ENCODE peak calls at places on chromosomes 11 and 22, in six cellular contexts. Z, K, D, P, H and I are unnamed samples.

GRCh38 chr11:67504023-67504949 is 877 bp downstream of the PITPNM1 start:
- DNase-seq in Z (peak; percentile 58), K (peak; percentile 28), D (no peak), P (no peak), H (peak; percentile 34), I (peak; percentile 15)

GRCh38 chr22:37059876-37060449 is 8.4 kb downstream of the KCTD17 start:
- DNase-seq in Z (no peak), K (no peak), D (no peak), P (no peak), H (no peak), I (no peak)

GRCh38 chr11:124751741-124752470 is at the start of gene VSIG2:
- DNase-seq in Z (no peak), K (no peak), D (peak; percentile 77), P (no peak), H (no peak), I (no peak)

GRCh38 chr11:112795142-112795815 is 165.9 kb upstream of the NCAM1 start:
- DNase-seq in Z (peak; percentile 69), K (no peak), D (no peak), P (no peak), H (peak; percentile 58), I (peak; percentile 26)

GRCh38 chr11:66851698-66852465 is 5.0 kb upstream of the LRFN4 start:
- DNase-seq in Z (no peak), K (no peak), D (peak; percentile 65), P (no peak), H (peak; percentile 48), I (no peak)

GRCh38 chr11:115301029-115301428 is 203.2 kb downstream of the CADM1 start:
- DNase-seq in Z (no peak), K (no peak), D (no peak), P (no peak), H (no peak), I (peak; percentile 45)

GRCh38 chr11:111734383-111735261 is 31.6 kb downstream of the PPP2R1B start:
- DNase-seq in Z (peak; percentile 45), K (no peak), D (no peak), P (no peak), H (no peak), I (peak; percentile 50)

GRCh38 chr11:117868815-117869642 is 7.4 kb downstream of the FXYD6 start:
- DNase-seq in Z (no peak), K (no peak), D (no peak), P (no peak), H (no peak), I (no peak)

GRCh38 chr11:69425895-69426544 is 55.4 kb upstream of the LINC01488 start:
- DNase-seq in Z (no peak), K (no peak), D (peak; percentile 30), P (no peak), H (no peak), I (no peak)

GRCh38 chr22:30635273-30636225 is at the start of gene SLC35E4:
- DNase-seq in Z (peak; percentile 95), K (peak; percentile 94), D (peak; percentile 97), P (peak; percentile 93), H (peak; percentile 95), I (peak; percentile 92)

GRCh38 chr11:107712342-107712741 is 486 bp upstream of the SLN start:
- DNase-seq in Z (no peak), K (no peak), D (no peak), P (no peak), H (no peak), I (no peak)

GRCh38 chr22:47384977-47385376 is 622.5 kb downstream of the TBC1D22A start:
- DNase-seq in Z (no peak), K (no peak), D (peak; percentile 45), P (no peak), H (no peak), I (no peak)

GRCh38 chr11:134739136-134739535 is 327.1 kb upstream of the B3GAT1 start:
- DNase-seq in Z (no peak), K (no peak), D (no peak), P (no peak), H (no peak), I (no peak)

GRCh38 chr11:45188127-45188526 is 41.7 kb downstream of the PRDM11 start:
- DNase-seq in Z (no peak), K (no peak), D (no peak), P (no peak), H (no peak), I (no peak)

GRCh38 chr11:64642876-64643257 is 51.8 kb downstream of the SLC22A12 start:
- DNase-seq in Z (no peak), K (no peak), D (no peak), P (no peak), H (no peak), I (no peak)
- H3K4me3 ChIP-seq in Z (no peak overlapping the region), K (peak overlapping the region; percentile 48), D (no peak overlapping the region), P (peak overlapping the region; percentile 11), H (no peak overlapping the region), I (no peak overlapping the region)

GRCh38 chr11:2553198-2553597 is 108.4 kb downstream of the KCNQ1 start:
- DNase-seq in Z (no peak), K (no peak), D (no peak), P (no peak), H (no peak), I (no peak)

GRCh38 chr11:2553886-2554285 is 109.1 kb downstream of the KCNQ1 start:
- DNase-seq in Z (no peak), K (no peak), D (peak; percentile 58), P (peak; percentile 3), H (no peak), I (no peak)

GRCh38 chr11:2551131-2551530 is 106.3 kb downstream of the KCNQ1 start:
- DNase-seq in Z (no peak), K (no peak), D (peak; percentile 34), P (no peak), H (no peak), I (no peak)

GRCh38 chr11:2550606-2550970 is 105.8 kb downstream of the KCNQ1 start:
- DNase-seq in Z (no peak), K (no peak), D (peak; percentile 47), P (no peak), H (no peak), I (no peak)

DNA sequence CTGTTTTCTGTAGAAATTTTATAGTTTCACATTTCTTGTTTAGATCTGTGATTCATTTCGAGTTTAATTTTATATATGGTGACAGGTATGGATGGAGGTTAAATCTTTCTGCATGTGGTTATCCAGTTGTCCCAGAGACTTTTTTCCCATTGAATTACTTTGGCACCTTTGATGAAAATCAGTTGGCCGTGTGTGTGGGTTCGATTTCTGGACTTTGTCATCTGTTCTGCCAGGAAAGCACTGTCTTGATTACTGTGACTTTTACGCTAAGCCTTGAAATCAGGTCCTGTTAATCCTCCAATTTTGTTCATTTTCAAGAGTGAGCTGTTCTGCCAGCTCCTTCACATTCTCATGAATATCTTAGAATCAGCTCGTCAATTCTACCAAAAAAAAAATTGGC is 107.4 kb downstream of the KCNQ1 start:
- DNase-seq in Z (no peak), K (no peak), D (no peak), P (no peak), H (no peak), I (no peak)
- TF ChIP-seq CTCF in Z (no peak), K (no peak), D (no peak), P (no peak), H (no peak), I (no peak)

DNA sequence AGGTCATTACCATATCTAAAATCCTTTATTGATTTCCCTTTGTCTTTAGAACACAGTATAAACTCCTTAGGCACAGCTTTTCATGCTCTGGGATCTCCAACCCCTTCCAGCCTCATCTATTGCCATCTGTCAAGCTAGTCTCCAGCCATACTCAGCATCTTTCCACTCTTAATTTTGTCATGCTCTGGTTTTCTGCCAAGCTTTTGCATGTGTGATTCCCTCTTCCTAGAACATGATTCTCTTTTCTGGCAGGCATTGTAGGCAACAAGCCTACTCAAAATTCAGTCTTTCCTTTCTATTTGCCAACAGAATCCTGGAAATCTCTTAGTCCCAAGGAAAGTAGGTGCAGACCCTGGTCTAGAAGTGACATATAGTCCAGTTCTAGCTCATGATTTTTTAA is 35.5 kb upstream of the SLC6A5 start:
- DNase-seq in Z (no peak), K (no peak), D (no peak), P (no peak), H (no peak), I (no peak)
- H3K4me3 ChIP-seq in Z (no peak overlapping the region), K (no peak overlapping the region), D (no peak overlapping the region), P (no peak overlapping the region), H (no peak overlapping the region), I (no peak overlapping the region)

DNA sequence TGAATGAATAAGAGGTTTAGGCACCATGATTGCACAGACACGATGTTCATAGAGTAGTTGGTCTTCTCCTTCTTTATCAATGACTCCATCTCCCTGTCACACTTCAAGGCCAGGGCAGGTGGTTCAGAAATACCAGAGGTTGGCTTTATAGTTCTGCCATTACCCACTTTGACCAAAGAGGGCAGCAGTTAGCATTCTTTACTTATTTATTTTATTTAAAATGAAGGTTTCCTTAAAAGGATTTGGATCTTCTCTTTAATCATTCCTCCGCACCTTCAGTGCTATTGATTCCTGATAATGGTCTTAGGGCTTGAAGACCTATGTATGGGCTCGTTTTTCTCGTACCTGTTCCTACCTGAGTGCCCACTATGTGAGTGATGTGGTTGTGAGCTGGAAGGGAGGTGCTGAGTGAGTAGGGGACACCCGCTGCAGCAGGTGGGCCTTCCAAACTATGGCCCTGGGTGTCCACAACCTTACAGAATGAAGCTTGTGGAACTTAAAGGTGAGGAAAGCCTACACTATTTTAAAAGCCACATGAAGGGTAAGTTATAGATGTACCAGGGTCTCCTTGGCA is 34.9 kb downstream of the TIMP3 start:
- DNase-seq in Z (peak; percentile 35), K (no peak), D (no peak), P (no peak), H (peak; percentile 7), I (no peak)
- TF ChIP-seq CTCF in Z (peak; percentile 57), K (peak; percentile 54), D (peak; percentile 59), P (peak; percentile 37), H (peak; percentile 33), I (peak; percentile 60)

GRCh38 chr11:103749158-103749557 is 287.3 kb upstream of the DDI1 start:
- DNase-seq in Z (no peak), K (no peak), D (no peak), P (no peak), H (no peak), I (no peak)

GRCh38 chr11:103744496-103745153 is 291.8 kb upstream of the DDI1 start:
- DNase-seq in Z (no peak), K (no peak), D (no peak), P (no peak), H (peak; percentile 9), I (no peak)
- H3K4me3 ChIP-seq in Z (no peak overlapping the region), K (no peak overlapping the region), D (no peak overlapping the region), P (no peak overlapping the region), H (no peak overlapping the region), I (no peak overlapping the region)

GRCh38 chr11:130369713-130370112 is 55.0 kb upstream of the ZBTB44 start:
- DNase-seq in Z (no peak), K (no peak), D (no peak), P (no peak), H (no peak), I (no peak)

GRCh38 chr11:130369141-130369691 is 54.5 kb upstream of the ZBTB44 start:
- DNase-seq in Z (no peak), K (peak; percentile 17), D (no peak), P (no peak), H (no peak), I (no peak)

GRCh38 chr11:130371004-130371590 is 56.4 kb upstream of the ZBTB44 start:
- DNase-seq in Z (no peak), K (no peak), D (no peak), P (no peak), H (no peak), I (no peak)
- TF ChIP-seq CTCF in Z (no peak), K (no peak), D (no peak), P (no peak), H (peak; percentile 24), I (no peak)

DNA sequence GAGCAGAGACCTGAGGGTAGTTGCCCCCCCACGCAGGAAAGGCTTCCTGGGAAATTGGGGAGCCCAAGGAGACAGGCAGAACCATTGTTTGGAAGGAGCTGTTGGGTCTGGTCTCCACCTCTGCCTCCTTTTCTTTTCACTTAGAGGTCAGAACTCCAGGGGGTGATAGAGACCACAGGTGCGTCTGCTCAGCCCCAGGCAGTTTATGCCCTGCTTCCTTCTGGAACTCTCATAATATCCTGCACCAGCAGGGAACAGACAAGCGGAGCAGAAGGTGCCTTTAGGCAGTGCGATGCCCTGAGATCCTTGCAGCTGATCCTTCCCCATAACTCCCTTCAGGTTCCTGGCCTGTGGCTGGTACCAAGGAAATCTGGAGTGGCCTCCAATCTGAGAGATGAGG is 120.2 kb downstream of the NECTIN1 start:
- DNase-seq in Z (no peak), K (no peak), D (no peak), P (no peak), H (no peak), I (no peak)
- H3K4me3 ChIP-seq in Z (no peak overlapping the region), K (no peak overlapping the region), D (no peak overlapping the region), P (no peak overlapping the region), H (no peak overlapping the region), I (no peak overlapping the region)